ENCODE peak calls at places on chromosomes 6 and 20, in five cellular contexts. One of them, this sample, is unnamed.

GRCh38 chr6:33752139-33753015 is 5.7 kb upstream of the IP6K3 start:
- DNase-seq in HepG2: no peak
- DNase-seq in H1: no peak
- DNase-seq in K562: no peak
- DNase-seq in GM12878: no peak
- DNase-seq in this sample: no peak

GRCh38 chr6:151255811-151256210 is 16.0 kb downstream of the AKAP12 start:
- DNase-seq in GM12878: no peak
- DNase-seq in K562: no peak
- DNase-seq in H1: no peak
- DNase-seq in HepG2: no peak
- DNase-seq in this sample: no peak

GRCh38 chr20:1465470-1466210 is 1.0 kb downstream of the NSFL1C start:
- DNase-seq in HepG2: no peak
- DNase-seq in K562: no peak
- DNase-seq in GM12878: no peak
- DNase-seq in H1: peak; percentile 11
- DNase-seq in this sample: peak; percentile 6

GRCh38 chr6:142886431-142887170 is 58.4 kb downstream of the HIVEP2 start:
- DNase-seq in K562: peak; percentile 16
- DNase-seq in HepG2: peak; percentile 73
- DNase-seq in H1: no peak
- DNase-seq in GM12878: peak; percentile 86
- DNase-seq in this sample: peak; percentile 11

GRCh38 chr20:47703748-47704147 is 81.5 kb downstream of the SULF2 start:
- DNase-seq in H1: no peak
- DNase-seq in K562: no peak
- DNase-seq in HepG2: no peak
- DNase-seq in GM12878: no peak
- DNase-seq in this sample: no peak

GRCh38 chr6:141335476-141335875 is 797.2 kb upstream of the GJE1 start:
- DNase-seq in GM12878: no peak
- DNase-seq in H1: no peak
- DNase-seq in K562: no peak
- DNase-seq in HepG2: no peak
- DNase-seq in this sample: no peak

GRCh38 chr20:15986690-15987089 is 586.6 kb downstream of the KIF16B start:
- DNase-seq in K562: no peak
- DNase-seq in H1: no peak
- DNase-seq in HepG2: no peak
- DNase-seq in GM12878: peak; percentile 72
- DNase-seq in this sample: no peak

GRCh38 chr6:42281016-42281533 is 63.4 kb upstream of the MRPS10 start:
- DNase-seq in H1: no peak
- DNase-seq in GM12878: no peak
- DNase-seq in HepG2: no peak
- DNase-seq in K562: no peak
- DNase-seq in this sample: no peak

GRCh38 chr6:157381631-157382621 is 936 bp downstream of the ZDHHC14 start:
- DNase-seq in GM12878: no peak
- DNase-seq in HepG2: peak; percentile 36
- DNase-seq in K562: peak; percentile 80
- DNase-seq in H1: peak; percentile 60
- DNase-seq in this sample: peak; percentile 55
- TF ChIP-seq CREB1 in GM12878: no peak
- TF ChIP-seq CREB1 in HepG2: no peak
- TF ChIP-seq CREB1 in K562: no peak
- TF ChIP-seq CREB1 in H1: no peak
- TF ChIP-seq CREB1 in this sample: no peak

GRCh38 chr6:14015964-14016363 is 91.2 kb downstream of the RNF182 start:
- DNase-seq in HepG2: no peak
- DNase-seq in K562: no peak
- DNase-seq in GM12878: no peak
- DNase-seq in H1: no peak
- DNase-seq in this sample: no peak
- H3K4me2 ChIP-seq in HepG2: no peak overlapping the region
- H3K4me2 ChIP-seq in K562: no peak overlapping the region
- H3K4me2 ChIP-seq in GM12878: no peak overlapping the region
- H3K4me2 ChIP-seq in H1: peak overlapping the region; percentile 48
- H3K4me2 ChIP-seq in this sample: peak overlapping the region; percentile 81

GRCh38 chr20:17448071-17448470 is 83.1 kb downstream of the BFSP1 start:
- DNase-seq in K562: no peak
- DNase-seq in H1: no peak
- DNase-seq in HepG2: no peak
- DNase-seq in GM12878: no peak
- DNase-seq in this sample: no peak
- TF ChIP-seq CREB1 in K562: no peak
- TF ChIP-seq CREB1 in H1: no peak
- TF ChIP-seq CREB1 in HepG2: no peak
- TF ChIP-seq CREB1 in GM12878: no peak
- TF ChIP-seq CREB1 in this sample: no peak

GRCh38 chr20:50931048-50931305 is 260 bp downstream of the ADNP start:
- DNase-seq in K562: no peak
- DNase-seq in H1: no peak
- DNase-seq in HepG2: no peak
- DNase-seq in GM12878: no peak
- DNase-seq in this sample: no peak
- H3K4me2 ChIP-seq in K562: peak overlapping the region; percentile 83
- H3K4me2 ChIP-seq in H1: peak overlapping the region; percentile 41
- H3K4me2 ChIP-seq in HepG2: peak overlapping the region; percentile 40
- H3K4me2 ChIP-seq in GM12878: no peak overlapping the region
- H3K4me2 ChIP-seq in this sample: no peak overlapping the region

GRCh38 chr6:109224107-109224875 is 129.0 kb downstream of the CEP57L1 start:
- DNase-seq in GM12878: no peak
- DNase-seq in H1: no peak
- DNase-seq in K562: no peak
- DNase-seq in HepG2: no peak
- DNase-seq in this sample: no peak
- TF ChIP-seq CREB1 in GM12878: no peak
- TF ChIP-seq CREB1 in H1: no peak
- TF ChIP-seq CREB1 in K562: no peak
- TF ChIP-seq CREB1 in HepG2: no peak
- TF ChIP-seq CREB1 in this sample: no peak

GRCh38 chr20:56005389-56005715 is at the start of gene CBLN4:
- DNase-seq in GM12878: no peak
- DNase-seq in H1: peak; percentile 64
- DNase-seq in HepG2: no peak
- DNase-seq in K562: no peak
- DNase-seq in this sample: no peak

GRCh38 chr20:56001890-56002289 is 3.4 kb downstream of the CBLN4 start:
- DNase-seq in H1: no peak
- DNase-seq in K562: no peak
- DNase-seq in GM12878: no peak
- DNase-seq in HepG2: no peak
- DNase-seq in this sample: no peak

GRCh38 chr20:56003966-56004365 is 1.4 kb downstream of the CBLN4 start:
- DNase-seq in K562: no peak
- DNase-seq in GM12878: no peak
- DNase-seq in H1: no peak
- DNase-seq in HepG2: no peak
- DNase-seq in this sample: no peak

GRCh38 chr20:56003111-56003800 is 2.1 kb downstream of the CBLN4 start:
- DNase-seq in K562: no peak
- DNase-seq in HepG2: no peak
- DNase-seq in H1: peak; percentile 62
- DNase-seq in GM12878: no peak
- DNase-seq in this sample: no peak

GRCh38 chr20:56004611-56005388 is 519 bp downstream of the CBLN4 start:
- DNase-seq in GM12878: no peak
- DNase-seq in HepG2: no peak
- DNase-seq in K562: no peak
- DNase-seq in H1: peak; percentile 65
- DNase-seq in this sample: no peak
- H3K4me2 ChIP-seq in GM12878: no peak overlapping the region
- H3K4me2 ChIP-seq in HepG2: no peak overlapping the region
- H3K4me2 ChIP-seq in K562: no peak overlapping the region
- H3K4me2 ChIP-seq in H1: peak overlapping the region; percentile 53
- H3K4me2 ChIP-seq in this sample: no peak overlapping the region

GRCh38 chr6:69817358-69817757 is 20.5 kb upstream of the LMBRD1 start:
- DNase-seq in K562: no peak
- DNase-seq in H1: no peak
- DNase-seq in GM12878: no peak
- DNase-seq in HepG2: no peak
- DNase-seq in this sample: no peak

GRCh38 chr6:69818223-69818930 is 21.6 kb upstream of the LMBRD1 start:
- DNase-seq in K562: no peak
- DNase-seq in GM12878: no peak
- DNase-seq in HepG2: no peak
- DNase-seq in H1: no peak
- DNase-seq in this sample: no peak

GRCh38 chr6:69816017-69816416 is 19.2 kb upstream of the LMBRD1 start:
- DNase-seq in H1: no peak
- DNase-seq in K562: no peak
- DNase-seq in GM12878: no peak
- DNase-seq in HepG2: no peak
- DNase-seq in this sample: no peak

GRCh38 chr6:69819138-69819537 is 22.3 kb upstream of the LMBRD1 start:
- DNase-seq in H1: no peak
- DNase-seq in K562: no peak
- DNase-seq in HepG2: no peak
- DNase-seq in GM12878: no peak
- DNase-seq in this sample: no peak

DNA sequence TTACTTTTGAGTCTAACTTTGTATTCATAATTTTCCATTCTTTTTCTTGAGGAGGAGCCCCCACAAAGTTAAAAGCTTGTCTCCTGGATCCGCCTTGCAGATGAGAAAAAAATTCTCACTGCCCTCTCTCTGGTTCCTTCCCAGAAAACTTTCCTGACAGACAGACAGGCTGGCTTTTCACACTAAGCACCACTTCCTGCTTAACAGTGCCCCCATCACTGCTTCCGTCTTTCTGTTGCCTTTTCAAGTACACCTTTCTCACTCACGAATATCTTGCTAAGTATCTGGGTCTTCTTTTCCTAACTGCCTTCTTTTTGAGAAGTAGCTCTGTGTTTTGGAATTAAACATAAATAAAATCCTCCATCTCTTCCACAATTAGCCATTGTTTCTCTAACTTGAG is 19.8 kb upstream of the LMBRD1 start:
- DNase-seq in K562: no peak
- DNase-seq in HepG2: no peak
- DNase-seq in H1: no peak
- DNase-seq in GM12878: no peak
- DNase-seq in this sample: peak; percentile 53
- TF ChIP-seq CREB1 in K562: no peak
- TF ChIP-seq CREB1 in HepG2: no peak
- TF ChIP-seq CREB1 in H1: no peak
- TF ChIP-seq CREB1 in GM12878: no peak
- TF ChIP-seq CREB1 in this sample: no peak

DNA sequence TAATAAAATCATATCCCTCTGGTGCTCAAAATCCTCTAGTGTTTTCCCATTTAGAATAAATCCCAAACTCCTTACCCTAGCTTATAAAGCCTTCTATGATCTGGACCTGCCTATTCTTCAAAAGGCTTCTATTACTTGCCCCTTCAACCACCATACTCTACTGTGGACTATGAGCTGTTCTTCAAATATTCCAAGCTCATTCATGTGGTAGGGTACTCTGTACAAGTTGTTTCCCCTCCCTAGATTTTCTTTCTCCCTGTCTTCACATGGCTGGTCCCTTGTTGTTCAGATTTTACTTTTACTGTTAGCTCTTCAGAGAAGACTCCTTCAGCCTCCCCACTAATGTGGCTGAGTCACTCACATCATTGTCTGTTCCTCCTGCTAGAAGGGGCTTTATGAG is 193.2 kb downstream of the OGFRL1 start:
- DNase-seq in HepG2: no peak
- DNase-seq in H1: no peak
- DNase-seq in GM12878: no peak
- DNase-seq in K562: no peak
- DNase-seq in this sample: no peak
- H3K4me2 ChIP-seq in HepG2: no peak overlapping the region
- H3K4me2 ChIP-seq in H1: no peak overlapping the region
- H3K4me2 ChIP-seq in GM12878: no peak overlapping the region
- H3K4me2 ChIP-seq in K562: no peak overlapping the region
- H3K4me2 ChIP-seq in this sample: no peak overlapping the region